ENCODE peak calls at places on chromosome 4, in nine cellular contexts. A, T, I, J, E, L, S, B and M are unnamed samples.
A peak's percentile ranks its signal among the peaks of the same experiment; 100 is the strongest.

GRCh38 chr4:78520808-78521226 is 30.8 kb upstream of the ANXA3 start:
- DNase-seq in B (no peak), I (no peak), T (no peak), L (no peak), J (peak; percentile 52), S (no peak), E (peak; percentile 30), A (no peak), M (no peak)

GRCh38 chr4:169070071-169070894 is 60.2 kb upstream of the CBR4 start:
- DNase-seq in L (peak; percentile 35), B (peak; percentile 98), S (peak; percentile 30), I (peak; percentile 70), A (peak; percentile 76), J (peak; percentile 96), T (peak; percentile 99), E (peak; percentile 98), M (peak; percentile 70)

GRCh38 chr4:53908661-53909078 is 155.7 kb downstream of the CHIC2 start:
- DNase-seq in S (peak; percentile 87), T (peak; percentile 86), A (peak; percentile 62), I (peak; percentile 76), B (no peak), E (peak; percentile 92), J (peak; percentile 89), L (peak; percentile 83), M (peak; percentile 24)

GRCh38 chr4:120317713-120318112 is 251.1 kb upstream of the MAD2L1 start:
- DNase-seq in E (no peak), S (no peak), J (no peak), L (no peak), T (no peak), A (no peak), I (no peak), B (no peak), M (no peak)

GRCh38 chr4:91840359-91840758 is 463.4 kb upstream of the GRID2 start:
- DNase-seq in S (no peak), I (no peak), B (no peak), A (no peak), L (peak; percentile 1), T (no peak), E (no peak), J (no peak), M (no peak)

GRCh38 chr4:181646864-181647263 is 596.3 kb upstream of the TENM3 start:
- DNase-seq in S (no peak), T (peak; percentile 13), J (peak; percentile 33), B (no peak), A (no peak), I (no peak), L (no peak), E (peak; percentile 52), M (no peak)

GRCh38 chr4:3869661-3870566 is 103.7 kb downstream of the ADRA2C start:
- DNase-seq in E (no peak), B (no peak), I (no peak), L (no peak), A (no peak), T (no peak), S (no peak), J (peak; percentile 25), M (no peak)

GRCh38 chr4:168710353-168710946 is 213.6 kb downstream of the PALLD start:
- DNase-seq in I (peak; percentile 51), A (peak; percentile 29), B (no peak), E (peak; percentile 64), S (peak; percentile 82), T (peak; percentile 54), L (peak; percentile 18), J (peak; percentile 69), M (no peak)

GRCh38 chr4:38387348-38387747 is 276.7 kb upstream of the KLF3 start:
- DNase-seq in L (peak; percentile 50), I (no peak), E (peak; percentile 92), B (no peak), J (peak; percentile 14), A (no peak), T (peak; percentile 23), S (no peak), M (no peak)

DNA sequence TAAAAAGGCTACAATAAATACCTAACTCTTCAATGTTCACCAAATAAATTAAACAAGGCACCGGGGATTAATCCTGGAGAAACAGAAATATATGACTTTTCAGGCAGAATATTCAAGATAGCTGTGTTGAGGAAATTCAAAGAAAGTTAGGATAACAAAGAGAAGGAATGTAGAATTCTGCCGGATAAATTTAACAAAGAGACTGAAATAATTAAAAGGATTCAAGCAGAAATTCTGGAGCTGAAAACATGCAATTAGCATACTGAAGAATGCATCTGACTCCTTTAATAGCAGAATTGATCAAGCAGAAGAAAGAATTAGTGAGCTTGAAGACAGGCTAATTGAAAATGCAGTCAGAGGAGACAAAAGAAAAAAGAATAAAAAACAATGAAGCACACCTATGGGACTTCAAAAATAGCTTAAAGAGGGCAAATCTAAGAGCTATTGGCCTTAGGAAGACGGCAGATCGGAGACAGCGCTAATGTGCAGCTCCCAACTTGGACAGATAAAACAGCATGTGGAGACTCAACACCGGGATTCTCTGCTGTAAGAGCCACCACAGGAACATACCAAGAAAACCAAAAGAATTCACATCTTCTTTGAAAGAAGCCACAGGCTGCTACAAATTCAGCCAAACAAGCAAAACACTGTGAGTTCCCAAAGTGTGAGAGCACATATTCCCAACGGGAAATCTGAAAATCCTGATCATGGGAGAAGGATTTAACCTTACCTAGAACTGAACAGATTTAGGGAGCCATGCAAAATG is 1290.9 kb downstream of the PCDH18 start:
- DNase-seq in A (no peak), B (no peak), S (no peak), E (peak; percentile 78), J (no peak), T (peak; percentile 2), I (peak; percentile 33), L (no peak), M (peak; percentile 59)
- H3K27ac ChIP-seq in A (no peak overlapping the region), B (no peak overlapping the region), S (no peak overlapping the region), E (no peak overlapping the region), J (no peak overlapping the region), T (no peak overlapping the region), I (peak overlapping the region; percentile 90), L (no peak overlapping the region), M (peak overlapping the region; percentile 62)

GRCh38 chr4:41866799-41867677 is 68.2 kb upstream of the TMEM33 start:
- DNase-seq in A (no peak), B (no peak), T (no peak), L (no peak), E (no peak), S (no peak), J (no peak), I (peak; percentile 71), M (no peak)
- TF ChIP-seq EZH2 in A (no peak), B (peak; percentile 46), T (peak; percentile 54), L (no peak), E (peak; percentile 68), S (peak; percentile 57), J (no peak), I (peak; percentile 75), M (no peak)

GRCh38 chr4:162015090-162015489 is 148.7 kb downstream of the FSTL5 start:
- DNase-seq in S (peak; percentile 14), E (peak; percentile 62), I (no peak), B (no peak), J (no peak), T (peak; percentile 31), A (no peak), L (no peak), M (no peak)

GRCh38 chr4:162010362-162010761 is 153.4 kb downstream of the FSTL5 start:
- DNase-seq in E (peak; percentile 2), J (no peak), L (no peak), A (no peak), T (no peak), S (no peak), I (no peak), B (no peak), M (no peak)

GRCh38 chr4:162016991-162017390 is 146.8 kb downstream of the FSTL5 start:
- DNase-seq in L (no peak), S (no peak), T (no peak), I (no peak), E (no peak), J (no peak), B (no peak), A (no peak), M (no peak)

GRCh38 chr4:162011039-162011438 is 152.8 kb downstream of the FSTL5 start:
- DNase-seq in J (no peak), T (no peak), I (no peak), A (no peak), B (no peak), E (peak; percentile 19), S (no peak), L (no peak), M (no peak)
- H3K4me3 ChIP-seq in J (no peak overlapping the region), T (no peak overlapping the region), I (no peak overlapping the region), A (no peak overlapping the region), B (no peak overlapping the region), E (no peak overlapping the region), S (no peak overlapping the region), L (no peak overlapping the region), M (no peak overlapping the region)

GRCh38 chr4:151824647-151825046 is 63.8 kb upstream of the GATB start:
- DNase-seq in I (no peak), L (peak; percentile 23), A (no peak), J (no peak), S (no peak), B (no peak), E (no peak), T (no peak), M (no peak)

GRCh38 chr4:151822331-151822730 is 61.5 kb upstream of the GATB start:
- DNase-seq in J (peak; percentile 53), A (no peak), I (no peak), L (no peak), B (no peak), T (no peak), S (no peak), E (no peak), M (no peak)

GRCh38 chr4:151820004-151820403 is 59.2 kb upstream of the GATB start:
- DNase-seq in L (no peak), I (no peak), T (no peak), J (no peak), E (no peak), B (no peak), S (no peak), A (no peak), M (no peak)
- H3K27ac ChIP-seq in L (no peak overlapping the region), I (no peak overlapping the region), T (no peak overlapping the region), J (no peak overlapping the region), E (no peak overlapping the region), B (no peak overlapping the region), S (no peak overlapping the region), A (no peak overlapping the region), M (no peak overlapping the region)